ENCODE peak calls at places on chromosomes 4 and X, in four cellular contexts. P is IMR-90; J is CD8-positive, alpha-beta T cell; R is stomach. M is an unnamed sample.

GRCh38 chrX:68532828-68533227 is 34.0 kb downstream of the YIPF6 start:
- DNase-seq in P (peak), J (no peak), R (no peak), M (no peak)

GRCh38 chrX:109384569-109385174 is 97.2 kb downstream of the GUCY2F start:
- DNase-seq in P (peak), J (no peak), R (no peak), M (no peak)

GRCh38 chr4:89316931-89317366 is 9.3 kb upstream of the GPRIN3 start:
- DNase-seq in P (peak), J (no peak), R (no peak), M (no peak)

GRCh38 chrX:123450217-123450616 is 266.1 kb downstream of the GRIA3 start:
- DNase-seq in P (peak), J (no peak), R (no peak), M (no peak)

GRCh38 chrX:21735038-21735752 is 22.7 kb downstream of the SMPX start:
- DNase-seq in P (peak), J (no peak), R (no peak), M (no peak)

GRCh38 chr4:12499693-12500092 is 984.4 kb downstream of the RAB28 start:
- DNase-seq in P (no peak), J (no peak), R (no peak), M (no peak)

GRCh38 chrX:13659057-13659456 is 6.1 kb downstream of the TCEANC start:
- DNase-seq in P (peak), J (no peak), R (no peak), M (no peak)

GRCh38 chr4:123941306-123941705 is 544.7 kb downstream of the SPRY1 start:
- DNase-seq in P (peak), J (no peak), R (no peak), M (no peak)

GRCh38 chr4:38011484-38012162 is 51.4 kb downstream of the PTTG2 start:
- DNase-seq in P (no peak), J (no peak), R (no peak), M (no peak)

GRCh38 chrX:113058634-113059033 is 218.0 kb upstream of the AMOT start:
- DNase-seq in P (no peak), J (no peak), R (no peak), M (no peak)

DNA sequence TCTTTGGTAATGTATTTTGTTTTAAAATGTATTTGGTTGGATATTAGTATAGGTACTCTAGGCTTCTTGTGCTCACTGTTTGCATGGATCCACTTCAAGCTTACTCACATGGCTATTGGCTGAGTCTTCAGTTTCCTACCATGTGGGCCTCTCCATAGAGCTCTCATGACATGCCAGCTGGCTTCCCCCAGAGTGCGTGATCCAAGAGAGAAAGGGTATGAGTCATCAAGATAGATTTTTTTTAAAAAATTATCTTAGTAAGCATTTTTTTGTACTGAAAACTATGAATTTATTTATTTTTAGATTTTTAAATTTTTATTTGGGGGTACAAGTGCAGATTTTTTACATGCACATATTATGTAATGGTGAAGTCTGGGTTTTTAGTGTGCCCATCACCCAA is 219.1 kb upstream of the AMOT start:
- DNase-seq in P (no peak), J (no peak), R (no peak), M (no peak)
- H3K27ac ChIP-seq in P (no peak), J (no peak), R (no peak), M (no peak)

GRCh38 chr4:126719803-126720202 is 913.0 kb upstream of the INTU start:
- DNase-seq in P (no peak), J (no peak), R (no peak), M (no peak)
- H3K27ac ChIP-seq in P (no peak), J (no peak), R (no peak), M (no peak)

DNA sequence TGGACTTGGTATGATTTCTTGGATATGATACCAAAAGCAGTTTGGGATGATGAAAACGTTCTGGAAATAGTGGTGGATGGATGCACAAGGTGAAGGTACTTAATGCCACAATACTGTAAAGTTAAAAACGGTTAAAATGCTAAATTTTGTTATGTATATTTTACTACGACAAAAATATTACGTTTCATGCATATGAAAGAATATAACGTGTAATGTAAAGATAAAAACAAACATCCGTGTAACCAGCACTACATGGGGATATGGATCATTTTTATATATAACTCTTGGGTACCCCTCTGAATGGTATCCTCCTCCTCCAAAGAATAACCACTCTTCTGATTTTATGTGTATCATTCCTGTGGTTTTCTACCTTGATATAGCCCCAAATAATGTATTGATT is 862 bp upstream of the CENPU start:
- DNase-seq in P (no peak), J (no peak), R (no peak), M (no peak)
- H3K27ac ChIP-seq in P (no peak), J (no peak), R (peak), M (no peak)

DNA sequence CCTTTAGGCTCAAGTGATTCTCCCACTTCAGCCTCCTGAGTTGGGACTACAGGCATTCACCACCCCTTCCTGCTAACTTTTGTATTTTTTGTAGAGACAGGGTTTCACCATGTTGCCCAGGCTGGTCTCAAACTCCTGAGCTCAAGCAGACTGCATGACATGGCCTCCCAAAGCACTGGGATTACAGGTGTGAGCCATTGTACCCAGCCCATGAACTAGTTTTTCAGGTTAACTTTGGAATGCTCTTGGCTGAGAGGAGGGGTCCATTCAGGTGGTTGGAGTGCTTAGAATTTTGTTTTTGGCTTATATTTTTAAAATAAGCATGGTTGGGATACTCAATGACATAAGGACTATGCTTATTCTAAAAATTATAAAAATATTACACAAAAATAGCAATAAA is 355.7 kb upstream of the MAGEB16 start:
- DNase-seq in P (no peak), J (no peak), R (no peak), M (no peak)
- H3K27ac ChIP-seq in P (no peak), J (no peak), R (peak), M (no peak)

GRCh38 chrX:23902419-23902818 is 5.3 kb downstream of the APOO start:
- DNase-seq in P (peak), J (no peak), R (no peak), M (no peak)

GRCh38 chrX:23900220-23900797 is 7.4 kb downstream of the APOO start:
- DNase-seq in P (no peak), J (no peak), R (no peak), M (no peak)

GRCh38 chrX:23901805-23902204 is 5.9 kb downstream of the APOO start:
- DNase-seq in P (peak), J (no peak), R (peak), M (no peak)

GRCh38 chrX:23898412-23898959 is 9.3 kb downstream of the APOO start:
- DNase-seq in P (peak), J (no peak), R (no peak), M (no peak)

GRCh38 chrX:23901065-23901464 is 6.7 kb downstream of the APOO start:
- DNase-seq in P (peak), J (no peak), R (no peak), M (no peak)
- H3K27ac ChIP-seq in P (no peak), J (no peak), R (peak), M (peak)

GRCh38 chr4:118917582-118917981 is 28.9 kb downstream of the SYNPO2 start:
- DNase-seq in P (peak), J (no peak), R (no peak), M (no peak)

GRCh38 chr4:118918388-118918787 is 29.7 kb downstream of the SYNPO2 start:
- DNase-seq in P (peak), J (no peak), R (no peak), M (no peak)

GRCh38 chr4:118911162-118911791 is 22.6 kb downstream of the SYNPO2 start:
- DNase-seq in P (peak), J (no peak), R (no peak), M (no peak)

GRCh38 chr4:118920247-118920646 is 31.6 kb downstream of the SYNPO2 start:
- DNase-seq in P (peak), J (no peak), R (no peak), M (no peak)

GRCh38 chr4:118915468-118915867 is 26.8 kb downstream of the SYNPO2 start:
- DNase-seq in P (no peak), J (no peak), R (no peak), M (no peak)
- H3K27ac ChIP-seq in P (no peak), J (no peak), R (no peak), M (no peak)

GRCh38 chrX:151515233-151515632 is 48.2 kb upstream of the PASD1 start:
- DNase-seq in P (no peak), J (no peak), R (no peak), M (no peak)
- H3K27ac ChIP-seq in P (no peak), J (no peak), R (no peak), M (no peak)

GRCh38 chr4:71290074-71290473 is 48.7 kb upstream of the SLC4A4 start:
- DNase-seq in P (peak), J (no peak), R (no peak), M (no peak)
- H3K27ac ChIP-seq in P (peak), J (no peak), R (peak), M (no peak)

GRCh38 chr4:1879491-1879890 is 8.3 kb downstream of the NSD2 start:
- DNase-seq in P (peak), J (no peak), R (no peak), M (no peak)
- H3K27ac ChIP-seq in P (peak), J (no peak), R (no peak), M (no peak)